ENCODE peak calls at places on chromosomes 12 and 14, in eight cellular contexts. J, O, V, C, Z, Q, Y and H are unnamed samples.

GRCh38 chr12:49340971-49341776 is 4.2 kb upstream of the C1QL4 start:
- DNase-seq in J (no peak), O (no peak), V (no peak), C (no peak), Z (no peak), Q (no peak), Y (no peak), H (no peak)

GRCh38 chr12:90229771-90230170 is 521.1 kb upstream of the ATP2B1 start:
- DNase-seq in J (no peak), O (no peak), V (no peak), C (no peak), Z (no peak), Q (no peak), Y (no peak), H (no peak)

GRCh38 chr12:104619305-104619704 is 162.6 kb downstream of the CHST11 start:
- DNase-seq in J (no peak), O (no peak), V (no peak), C (no peak), Z (no peak), Q (no peak), Y (no peak), H (no peak)

GRCh38 chr12:26032719-26033241 is 74.3 kb downstream of the RASSF8 start:
- DNase-seq in J (no peak), O (no peak), V (peak), C (no peak), Z (no peak), Q (no peak), Y (no peak), H (no peak)

GRCh38 chr14:76784881-76785280 is 23.6 kb downstream of the VASH1 start:
- DNase-seq in J (peak), O (peak), V (no peak), C (peak), Z (peak), Q (peak), Y (peak), H (peak)

GRCh38 chr12:19150273-19150895 is 20.9 kb downstream of the PLEKHA5 start:
- DNase-seq in J (no peak), O (no peak), V (peak), C (no peak), Z (no peak), Q (no peak), Y (no peak), H (no peak)

GRCh38 chr12:127245009-127245408 is 1022.0 kb upstream of the TMEM132C start:
- DNase-seq in J (no peak), O (peak), V (no peak), C (no peak), Z (no peak), Q (no peak), Y (no peak), H (no peak)

GRCh38 chr12:89370850-89371249 is 18.5 kb upstream of the DUSP6 start:
- DNase-seq in J (no peak), O (peak), V (no peak), C (no peak), Z (no peak), Q (no peak), Y (no peak), H (no peak)

GRCh38 chr12:122126713-122127597 is 47.1 kb downstream of the IL31 start:
- DNase-seq in J (no peak), O (no peak), V (no peak), C (no peak), Z (no peak), Q (no peak), Y (no peak), H (no peak)

GRCh38 chr12:1611775-1612174 is 17.3 kb upstream of the WNT5B start:
- DNase-seq in J (no peak), O (peak), V (peak), C (peak), Z (peak), Q (no peak), Y (no peak), H (no peak)

GRCh38 chr12:54001283-54002187 is 1.6 kb downstream of the HOXC9 start:
- DNase-seq in J (no peak), O (no peak), V (no peak), C (no peak), Z (no peak), Q (no peak), Y (no peak), H (no peak)

GRCh38 chr14:89890589-89890988 is 63.9 kb downstream of the EFCAB11 start:
- DNase-seq in J (no peak), O (no peak), V (no peak), C (no peak), Z (no peak), Q (no peak), Y (no peak), H (no peak)

GRCh38 chr14:88380405-88380804 is 5.1 kb upstream of the SPATA7 start:
- DNase-seq in J (no peak), O (peak), V (no peak), C (no peak), Z (no peak), Q (no peak), Y (no peak), H (no peak)

GRCh38 chr14:102246071-102246470 is 58.9 kb downstream of the MOK start:
- DNase-seq in J (no peak), O (no peak), V (no peak), C (no peak), Z (no peak), Q (no peak), Y (no peak), H (no peak)

GRCh38 chr14:67547224-67547780 is 14.2 kb downstream of the PLEKHH1 start:
- DNase-seq in J (no peak), O (no peak), V (no peak), C (no peak), Z (no peak), Q (no peak), Y (no peak), H (no peak)

GRCh38 chr14:52080817-52081755 is 12.2 kb upstream of the NID2 start:
- DNase-seq in J (no peak), O (peak), V (peak), C (no peak), Z (peak), Q (no peak), Y (no peak), H (peak)

GRCh38 chr14:100524233-100524932 is 62.8 kb downstream of the BEGAIN start:
- DNase-seq in J (no peak), O (no peak), V (no peak), C (no peak), Z (no peak), Q (no peak), Y (no peak), H (peak)